ENCODE peak calls at places on chromosomes 5 and 9, in eight cellular contexts. Z, N, B, Q, F, M, L and W are unnamed samples.

GRCh38 chr5:36491860-36492259 is 114.5 kb upstream of the SLC1A3 start:
- DNase-seq in Q (no peak), M (no peak), L (no peak), N (no peak), B (no peak), Z (no peak), F (no peak), W (no peak)

GRCh38 chr9:101028346-101029299 is at the start of gene PLPPR1:
- DNase-seq in B (no peak), N (peak; percentile 82), Z (no peak), L (no peak), F (peak; percentile 83), M (peak; percentile 32), Q (peak; percentile 79), W (peak; percentile 89)

GRCh38 chr9:21027295-21027694 is 4.1 kb downstream of the HACD4 start:
- DNase-seq in B (peak; percentile 73), M (no peak), F (no peak), Q (no peak), Z (no peak), L (no peak), N (no peak), W (no peak)

GRCh38 chr9:126945682-126946081 is 31.1 kb downstream of the RALGPS1 start:
- DNase-seq in Q (no peak), N (no peak), M (no peak), B (no peak), F (no peak), L (no peak), Z (no peak), W (no peak)

GRCh38 chr5:33184367-33184766 is 256.4 kb upstream of the TARS1 start:
- DNase-seq in F (no peak), Z (no peak), L (no peak), Q (no peak), B (no peak), M (no peak), N (no peak), W (no peak)

GRCh38 chr5:149550608-149551226 is 522 bp downstream of the CSNK1A1 start:
- DNase-seq in Z (no peak), B (peak; percentile 42), N (no peak), M (no peak), L (no peak), Q (no peak), F (no peak), W (no peak)

GRCh38 chr5:41748631-41749030 is 121.6 kb downstream of the OXCT1 start:
- DNase-seq in Q (no peak), F (no peak), M (peak; percentile 7), N (no peak), B (no peak), Z (no peak), L (peak; percentile 38), W (no peak)

GRCh38 chr9:117178596-117179111 is 236.2 kb downstream of the ASTN2 start:
- DNase-seq in L (no peak), M (no peak), F (peak; percentile 32), Q (no peak), N (peak; percentile 89), B (peak; percentile 2), Z (no peak), W (peak; percentile 35)

GRCh38 chr5:11040345-11040744 is 279.3 kb upstream of the DAP start:
- DNase-seq in M (no peak), N (no peak), Q (no peak), F (no peak), Z (no peak), B (no peak), L (no peak), W (no peak)

GRCh38 chr9:96258967-96259366 is 43.0 kb downstream of the HSD17B3 start:
- DNase-seq in M (no peak), B (no peak), Q (no peak), Z (no peak), F (no peak), N (peak; percentile 18), L (no peak), W (no peak)

GRCh38 chr5:171318026-171318425 is 9.0 kb downstream of the TLX3 start:
- DNase-seq in M (no peak), N (no peak), Z (no peak), Q (no peak), L (no peak), F (no peak), B (no peak), W (no peak)